ENCODE peak calls at places on chromosomes 13 and 19, in ten cellular contexts. S is fibroblast of villous mesenchyme, R is endothelial cell, Z is dorsolateral prefrontal cortex, O is tibial nerve, N is astrocyte, M is stomach, H is HFFc6, T is type B pancreatic cell, E is GM23338. P is an unnamed sample.
A peak's percentile ranks its signal among the peaks of the same experiment; 100 is the strongest.

GRCh38 chr13:39836038-39836437 is 180.6 kb downstream of the COG6 start:
- DNase-seq in O (no peak), M (no peak), E (peak; percentile 12), T (no peak), N (no peak), R (no peak), S (no peak), Z (no peak), H (no peak), P (peak; percentile 5)

GRCh38 chr19:7983995-7984837 is 21.2 kb downstream of the ELAVL1 start:
- DNase-seq in R (no peak), H (no peak), Z (no peak), T (no peak), M (no peak), O (no peak), N (no peak), S (no peak), E (no peak), P (no peak)

GRCh38 chr19:51029718-51030117 is 3.3 kb upstream of the KLK11 start:
- DNase-seq in H (no peak), O (no peak), E (peak; percentile 56), Z (no peak), M (no peak), S (no peak), T (no peak), R (no peak), N (no peak), P (no peak)

GRCh38 chr19:28500319-28500718 is 712.6 kb downstream of the UQCRFS1 start:
- DNase-seq in S (no peak), R (no peak), M (no peak), H (no peak), Z (no peak), N (no peak), O (no peak), E (no peak), T (no peak), P (no peak)

GRCh38 chr19:32104465-32105235 is 240.8 kb upstream of the ZNF507 start:
- DNase-seq in Z (no peak), O (no peak), T (no peak), R (no peak), S (peak; percentile 3), H (no peak), E (peak; percentile 8), M (no peak), N (peak; percentile 51), P (no peak)

GRCh38 chr13:94613051-94613450 is 11.4 kb downstream of the GPR180 start:
- DNase-seq in S (no peak), N (no peak), Z (no peak), E (no peak), R (no peak), H (no peak), O (no peak), T (no peak), M (no peak), P (no peak)

GRCh38 chr13:20514866-20515265 is 10.8 kb downstream of the CRYL1 start:
- DNase-seq in M (no peak), Z (no peak), O (no peak), N (no peak), R (no peak), E (no peak), H (no peak), S (no peak), T (no peak), P (no peak)

GRCh38 chr13:107020393-107020792 is 452.5 kb upstream of the ARGLU1 start:
- DNase-seq in H (no peak), N (peak; percentile 56), S (no peak), E (no peak), M (no peak), T (no peak), R (no peak), Z (no peak), O (no peak), P (no peak)

GRCh38 chr13:28658796-28659610 is at the start of gene POMP:
- DNase-seq in Z (peak; percentile 90), S (peak; percentile 98), T (peak; percentile 90), M (peak; percentile 93), N (peak; percentile 89), E (peak; percentile 94), R (peak; percentile 83), H (peak; percentile 84), O (peak; percentile 87), P (peak; percentile 84)

GRCh38 chr19:58544591-58545285 is 874 bp downstream of the TRIM28 start:
- DNase-seq in S (peak; percentile 51), M (no peak), Z (no peak), N (no peak), H (no peak), O (no peak), R (peak; percentile 79), T (no peak), E (peak; percentile 49), P (peak; percentile 88)

GRCh38 chr13:44244288-44244687 is 129.3 kb upstream of the SERP2 start:
- DNase-seq in T (no peak), Z (peak; percentile 37), S (peak; percentile 79), O (no peak), E (no peak), M (no peak), R (no peak), H (peak; percentile 9), N (peak; percentile 89), P (no peak)

GRCh38 chr19:33387351-33388230 is 14.1 kb downstream of the CEBPG start:
- DNase-seq in T (no peak), R (no peak), H (no peak), O (no peak), M (no peak), E (no peak), Z (no peak), N (no peak), S (no peak), P (no peak)

DNA sequence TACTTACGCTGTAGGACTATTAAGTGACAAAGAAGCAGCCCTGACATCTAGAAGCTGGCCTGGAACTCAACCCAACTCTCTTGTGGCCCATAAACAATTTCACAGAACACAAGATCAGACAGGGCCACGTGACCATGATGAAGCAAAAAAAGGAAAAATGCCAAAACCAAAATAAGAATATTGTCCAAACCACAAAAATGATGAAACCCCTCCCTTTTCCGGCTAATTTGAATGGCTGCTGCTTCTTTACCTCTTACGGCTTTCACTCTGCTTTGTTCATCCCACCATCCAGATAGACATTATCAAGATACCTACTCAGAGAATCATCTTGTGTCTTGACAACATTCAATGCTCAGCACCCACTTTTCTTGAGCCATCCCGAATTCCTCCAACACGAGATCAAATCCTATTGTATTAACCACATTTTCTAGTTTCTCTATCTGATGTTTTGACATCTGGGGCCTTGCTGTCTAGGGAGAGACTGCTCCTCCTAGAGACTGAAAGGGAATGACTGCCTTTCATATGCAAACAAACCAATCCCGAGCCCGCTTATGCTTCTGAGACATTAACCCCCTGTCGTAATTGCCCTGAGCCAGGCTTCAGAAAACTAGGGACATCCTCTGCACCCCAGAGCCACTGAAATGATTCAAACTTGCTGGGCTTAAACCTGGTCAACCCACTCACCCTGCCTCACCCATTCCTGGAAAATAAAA is 186.3 kb downstream of the TDRD3 start:
- DNase-seq in T (no peak), H (peak; percentile 9), S (peak; percentile 69), M (no peak), N (peak; percentile 85), O (peak; percentile 22), R (no peak), E (peak; percentile 83), Z (no peak), P (no peak)
- TF ChIP-seq CTCF in T (no peak), H (peak; percentile 14), S (no peak), M (no peak), N (no peak), O (no peak), R (no peak), E (peak; percentile 34), Z (no peak), P (no peak)

GRCh38 chr19:4694211-4694987 is 24.3 kb upstream of the MYDGF start:
- DNase-seq in N (peak; percentile 97), S (peak; percentile 82), Z (peak; percentile 67), T (no peak), H (peak; percentile 96), M (peak; percentile 77), O (no peak), E (no peak), R (no peak), P (peak; percentile 43)
- TF ChIP-seq CTCF in N (no peak), S (no peak), Z (no peak), T (no peak), H (no peak), M (no peak), O (no peak), E (no peak), R (no peak), P (no peak)

DNA sequence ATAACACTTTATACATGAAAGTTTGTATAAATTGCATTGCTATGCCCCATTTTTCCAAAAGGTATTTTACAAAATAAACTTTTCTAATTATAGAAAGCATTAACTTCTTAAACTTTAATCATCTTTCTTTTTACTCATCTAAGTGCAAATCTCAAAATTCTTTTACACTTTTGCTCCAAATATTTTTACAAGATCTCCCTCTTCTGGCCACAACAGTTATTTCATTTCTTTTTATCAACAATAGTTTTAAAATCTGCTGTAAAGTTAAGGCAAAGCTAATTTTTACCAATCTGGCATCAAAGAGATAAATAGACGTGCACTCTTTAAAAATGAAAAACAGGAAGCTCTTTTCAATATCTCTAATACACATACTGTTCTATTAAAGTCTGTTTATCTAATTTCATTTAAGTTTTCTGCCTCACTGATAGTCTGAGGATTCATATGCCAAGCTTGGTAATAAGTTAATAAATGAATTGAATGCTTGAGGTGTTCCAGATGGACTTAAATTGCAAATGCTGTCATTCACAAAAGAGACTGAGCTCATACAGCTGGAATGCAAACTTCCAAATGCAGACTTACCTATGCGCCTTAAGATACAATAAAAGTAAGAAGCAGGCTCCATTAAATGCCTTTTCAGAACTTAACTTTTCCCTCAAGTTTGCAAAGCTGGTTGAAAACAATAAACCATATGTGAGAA is 583.0 kb upstream of the ATXN8OS start:
- DNase-seq in R (no peak), H (no peak), T (no peak), S (no peak), E (peak; percentile 38), Z (no peak), N (no peak), O (no peak), M (no peak), P (no peak)
- TF ChIP-seq CTCF in R (peak; percentile 71), H (peak; percentile 56), T (peak; percentile 75), S (no peak), E (peak; percentile 81), Z (peak; percentile 55), N (peak; percentile 30), O (no peak), M (no peak), P (no peak)

GRCh38 chr13:85969331-85969730 is 170.1 kb upstream of the SLITRK6 start:
- DNase-seq in O (no peak), Z (no peak), N (no peak), T (no peak), M (no peak), S (no peak), E (no peak), R (no peak), H (no peak), P (no peak)

GRCh38 chr13:85974604-85975366 is 175.6 kb upstream of the SLITRK6 start:
- DNase-seq in M (no peak), Z (no peak), S (no peak), E (no peak), H (no peak), O (no peak), T (no peak), N (peak; percentile 29), R (no peak), P (no peak)

DNA sequence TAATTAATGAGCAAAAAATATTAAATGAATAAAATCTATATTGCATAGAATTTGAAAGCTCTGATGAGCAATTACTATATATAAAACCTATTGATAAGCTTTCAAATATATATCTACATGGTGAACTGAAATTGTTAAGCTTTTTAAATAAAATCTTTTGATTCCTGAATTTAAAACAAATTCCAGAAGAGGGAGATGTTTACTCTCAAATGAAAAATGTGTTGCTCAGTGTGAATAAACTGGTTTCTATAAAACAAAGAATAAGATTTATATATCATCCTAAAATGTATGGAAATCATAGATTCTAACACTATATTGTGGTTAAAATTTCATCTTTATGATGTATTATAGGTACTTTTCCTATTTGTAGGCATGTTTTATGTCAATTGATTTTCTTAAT is 171.5 kb upstream of the SLITRK6 start:
- DNase-seq in E (no peak), M (no peak), T (no peak), H (no peak), S (no peak), R (no peak), N (no peak), Z (no peak), O (no peak), P (no peak)
- TF ChIP-seq CTCF in E (no peak), M (no peak), T (peak; percentile 68), H (no peak), S (no peak), R (no peak), N (peak; percentile 9), Z (no peak), O (no peak), P (no peak)